ENCODE peak calls at places on chromosomes 5 and 9, in five cellular contexts. V is heart right ventricle; A is GM23248; I is adrenal gland; Z is CD8-positive, alpha-beta memory T cell. J is an unnamed sample. For H3K4me1, the result is how much of the 10 kb centered on the place peaks cover.

GRCh38 chr9:102779341-102779740 is 215.8 kb upstream of the CYLC2 start:
- DNase-seq in I (no peak), Z (no peak), A (no peak), V (no peak), J (no peak)

GRCh38 chr5:2710910-2711309 is 40.6 kb downstream of the IRX2 start:
- DNase-seq in V (no peak), I (no peak), Z (no peak), A (peak), J (no peak)

GRCh38 chr5:35309365-35310130 is 79.3 kb upstream of the PRLR start:
- DNase-seq in A (no peak), I (no peak), Z (no peak), V (no peak), J (no peak)

GRCh38 chr5:1998716-1999317 is 116.1 kb upstream of the IRX4 start:
- DNase-seq in I (no peak), V (no peak), A (no peak), Z (no peak), J (no peak)

GRCh38 chr5:53109041-53109435 is 519 bp downstream of the MOCS2 start:
- DNase-seq in V (no peak), A (peak), I (no peak), Z (no peak), J (peak)

GRCh38 chr5:120345947-120346346 is 118.2 kb upstream of the PRR16 start:
- DNase-seq in A (no peak), Z (no peak), I (no peak), V (no peak), J (no peak)

GRCh38 chr5:106401561-106401960 is 1269.2 kb downstream of the EFNA5 start:
- DNase-seq in V (no peak), Z (no peak), A (no peak), I (no peak), J (no peak)

GRCh38 chr5:151547364-151547763 is 43.8 kb downstream of the FAT2 start:
- DNase-seq in V (no peak), A (no peak), Z (no peak), I (no peak), J (no peak)

GRCh38 chr5:93378073-93378472 is 202.9 kb downstream of the NR2F1-AS1 start:
- DNase-seq in A (peak), I (no peak), Z (no peak), V (no peak), J (no peak)

GRCh38 chr9:82680179-82680935 is 382.6 kb downstream of the RASEF start:
- DNase-seq in I (no peak), V (no peak), A (no peak), Z (no peak), J (no peak)

GRCh38 chr9:82540175-82540574 is 522.8 kb downstream of the RASEF start:
- DNase-seq in V (no peak), Z (no peak), A (peak), I (no peak), J (no peak)

DNA sequence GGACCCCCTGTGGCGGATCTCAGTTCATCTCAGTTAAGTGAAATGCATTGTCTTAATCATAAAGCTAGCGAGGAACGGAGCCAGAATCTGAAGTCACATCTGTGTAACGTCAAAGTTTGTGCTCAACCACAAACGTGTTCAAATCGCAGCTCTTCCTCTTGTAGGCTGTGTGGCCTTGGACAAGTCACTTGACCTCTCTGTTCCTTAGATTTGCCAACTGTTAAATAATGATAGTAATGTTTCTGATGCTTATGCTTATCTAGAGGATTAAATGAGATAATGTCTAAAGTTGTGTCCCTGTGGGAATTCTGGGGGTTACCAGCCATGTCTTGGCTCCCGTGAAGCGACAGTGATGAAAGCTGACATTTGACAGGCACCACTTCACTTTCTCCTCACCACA is 69.2 kb upstream of the NEURL1B start:
- DNase-seq in A (no peak), I (no peak), Z (no peak), V (no peak), J (no peak)
- H3K4me1 ChIP-seq in A (under half), I (under half), Z (under half), V (under half), J (under half)

DNA sequence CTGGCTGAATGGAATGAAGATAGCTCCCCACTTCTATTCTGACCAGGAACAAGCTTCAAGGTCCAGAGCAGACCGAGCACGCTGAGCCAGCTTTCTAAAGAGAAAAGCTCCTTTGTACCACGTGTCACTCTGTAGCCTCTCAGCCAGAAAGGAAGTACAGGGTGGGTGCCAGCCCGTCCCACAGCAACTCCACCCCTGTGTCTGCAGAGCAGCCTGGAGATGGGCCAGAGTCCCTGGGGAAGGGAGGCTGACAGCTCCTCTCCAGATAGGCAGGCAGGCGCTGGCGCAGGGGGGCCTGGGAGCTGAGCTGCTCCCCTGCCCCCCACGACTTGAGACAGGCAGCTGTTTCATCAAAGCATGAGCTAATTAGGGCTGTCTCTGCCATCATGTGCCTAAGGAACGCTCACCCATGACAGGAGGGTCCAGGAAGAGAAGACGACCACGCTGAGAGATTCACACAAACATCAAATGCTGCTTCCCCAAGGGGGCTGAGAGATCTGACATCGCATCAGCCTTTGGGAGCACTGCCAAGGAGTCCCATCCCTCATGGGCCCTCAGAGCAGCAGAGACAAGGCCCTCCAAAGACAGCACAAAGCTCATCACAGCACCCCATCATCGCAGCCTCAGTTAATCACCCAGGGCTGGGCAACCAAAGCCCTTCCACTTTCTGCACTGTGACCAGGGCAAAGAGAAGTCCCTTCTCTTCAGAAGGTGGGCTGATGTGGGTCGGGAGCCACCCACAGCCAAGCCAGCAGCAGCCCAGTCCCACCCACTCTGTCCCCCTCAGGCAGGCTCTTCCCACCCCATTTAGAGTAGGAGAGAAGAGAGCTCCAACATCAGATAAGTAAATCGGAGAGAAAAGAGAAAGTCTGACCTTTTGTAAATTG is 78.5 kb upstream of the LRRTM2 start:
- DNase-seq in A (peak), Z (no peak), I (peak), V (peak), J (peak)
- H3K4me1 ChIP-seq in A (under half), Z (under half), I (under half), V (half or more), J (under half)

GRCh38 chr5:169970334-169970733 is 10.0 kb downstream of the INSYN2B start:
- DNase-seq in A (peak), Z (no peak), V (no peak), I (no peak), J (no peak)

GRCh38 chr5:169971780-169972179 is 8.5 kb downstream of the INSYN2B start:
- DNase-seq in A (peak), I (no peak), V (no peak), Z (no peak), J (no peak)

GRCh38 chr5:169974121-169974770 is 6.0 kb downstream of the INSYN2B start:
- DNase-seq in I (no peak), A (no peak), V (no peak), Z (no peak), J (no peak)

DNA sequence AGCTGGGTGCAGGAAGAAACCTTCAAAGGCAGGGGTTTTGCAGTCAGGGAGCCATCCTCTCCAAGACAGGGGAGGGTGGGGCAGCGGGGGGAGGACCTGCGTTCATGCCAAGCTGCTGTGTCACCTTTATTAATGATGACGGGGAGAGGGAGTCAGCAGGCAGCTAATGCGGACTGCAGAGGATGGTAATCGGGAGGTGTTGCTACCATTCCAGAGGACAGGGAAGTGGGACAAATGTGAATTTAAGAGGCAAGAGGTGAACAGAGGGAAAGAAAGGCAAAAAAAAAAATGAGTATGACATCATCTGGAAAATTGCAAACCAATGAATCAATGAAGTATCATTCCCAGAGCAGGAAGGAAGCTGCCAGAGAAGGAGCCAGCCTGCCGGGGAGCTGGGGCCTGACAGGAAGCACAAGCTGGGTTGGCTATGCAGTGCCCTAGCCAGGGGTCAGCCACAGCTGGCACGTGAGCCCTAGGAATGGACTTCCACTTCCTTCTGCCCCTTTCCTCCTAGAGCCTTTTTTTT is 9.3 kb downstream of the INSYN2B start:
- DNase-seq in V (no peak), Z (no peak), A (peak), I (peak), J (no peak)
- H3K4me1 ChIP-seq in V (under half), Z (under half), A (under half), I (under half), J (under half)

GRCh38 chr9:93218161-93218560 is 34.2 kb downstream of the WNK2 start:
- DNase-seq in A (no peak), Z (no peak), V (peak), I (no peak), J (no peak)

GRCh38 chr9:93219692-93220091 is 35.8 kb downstream of the WNK2 start:
- DNase-seq in A (no peak), I (no peak), Z (no peak), V (no peak), J (no peak)

GRCh38 chr9:93220627-93221425 is 36.9 kb downstream of the WNK2 start:
- DNase-seq in A (no peak), Z (no peak), I (no peak), V (no peak), J (no peak)

GRCh38 chr9:93217706-93218105 is 33.8 kb downstream of the WNK2 start:
- DNase-seq in Z (no peak), V (no peak), A (no peak), I (no peak), J (no peak)

DNA sequence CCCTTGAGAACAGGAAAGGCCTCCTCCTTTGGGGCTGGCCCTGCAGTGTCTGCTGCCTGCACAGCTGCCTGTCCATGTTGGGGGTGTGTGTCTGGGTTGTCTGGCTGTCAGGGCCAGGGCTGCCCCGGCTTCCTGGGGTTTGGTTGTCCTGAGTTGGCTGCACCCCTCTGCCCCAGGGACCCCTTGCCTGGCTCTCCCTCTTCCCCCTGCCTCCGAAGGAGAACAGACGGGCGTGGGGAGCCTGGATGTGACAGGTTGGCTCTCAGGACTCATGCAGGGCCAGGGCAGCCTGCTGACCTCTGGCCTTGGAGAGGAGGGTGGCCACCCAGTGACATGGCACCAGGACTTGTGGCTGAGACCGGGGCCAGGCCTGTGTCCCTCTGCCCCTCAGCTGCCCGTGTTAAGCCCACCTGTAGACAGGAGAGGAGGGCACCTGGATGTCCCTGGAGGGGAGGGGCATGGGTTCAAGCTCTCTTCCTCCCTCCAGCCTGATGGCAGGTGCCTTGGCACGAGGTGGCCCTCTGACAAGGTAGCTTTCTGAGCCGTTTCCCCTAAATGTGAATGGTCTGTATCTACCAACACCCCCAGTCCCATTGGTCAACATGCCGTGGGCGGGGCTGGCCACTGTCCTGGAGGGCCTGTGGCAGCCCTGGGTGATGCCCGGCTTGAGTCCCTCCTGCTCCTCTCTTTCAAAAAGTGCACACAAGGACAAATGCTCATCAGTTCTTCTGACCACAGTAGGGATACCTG is 34.9 kb downstream of the WNK2 start:
- DNase-seq in Z (no peak), V (no peak), I (no peak), A (no peak), J (no peak)
- H3K4me1 ChIP-seq in Z (under half), V (half or more), I (under half), A (under half), J (under half)

DNA sequence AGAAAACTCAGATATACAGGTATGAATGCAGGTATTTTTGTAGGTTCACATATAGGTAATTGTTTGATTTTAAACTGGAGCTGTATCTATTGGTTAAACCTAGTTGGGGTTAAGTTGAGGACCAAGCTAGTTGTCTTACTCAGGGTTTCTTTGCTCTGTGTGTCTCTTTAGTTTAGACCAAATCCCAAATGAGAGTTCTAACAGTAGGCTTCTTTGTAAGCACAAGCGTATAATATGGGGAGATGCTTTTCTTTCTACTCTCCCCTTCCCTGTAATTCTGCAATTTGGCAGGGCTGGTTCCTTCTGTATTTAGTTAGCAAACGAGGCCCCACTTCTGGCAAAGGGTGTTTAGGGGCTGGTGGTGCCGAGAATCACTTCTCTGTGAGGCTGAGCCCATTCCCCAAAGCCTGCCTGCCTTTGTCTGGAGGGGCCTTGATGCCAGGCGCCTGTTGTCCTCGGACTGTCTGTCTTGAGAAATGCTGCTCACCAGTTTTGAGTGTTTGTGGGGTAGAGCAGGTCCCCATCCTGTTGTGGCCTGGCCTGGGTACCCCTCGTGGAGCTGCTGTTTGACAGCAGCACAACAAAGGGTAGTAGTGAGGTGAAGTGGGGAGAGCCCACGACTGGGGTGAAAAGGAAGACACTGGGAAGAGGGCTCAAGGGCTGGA is 259.3 kb downstream of the FANCC start:
- DNase-seq in A (no peak), V (no peak), Z (no peak), I (no peak), J (no peak)
- H3K4me1 ChIP-seq in A (half or more), V (half or more), Z (under half), I (under half), J (under half)

DNA sequence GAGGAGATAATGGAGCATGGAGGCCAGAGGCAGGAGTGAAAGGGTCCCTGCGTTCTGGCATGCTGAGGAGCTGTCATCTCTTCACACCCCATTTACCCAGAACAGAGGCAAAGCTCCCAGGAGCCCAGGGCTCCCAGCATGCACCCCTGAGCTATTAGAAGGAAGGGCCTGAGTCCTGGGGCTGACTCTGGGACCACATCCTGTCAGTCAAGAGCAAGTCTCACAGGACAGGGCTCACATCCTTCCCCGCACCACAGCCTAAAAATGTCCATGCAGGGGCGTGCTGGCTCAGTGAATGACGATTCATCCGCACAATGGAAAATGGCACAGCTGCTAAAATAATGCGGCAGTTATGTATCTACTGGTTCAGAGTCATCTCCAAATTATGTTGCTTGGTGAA is 31.4 kb downstream of the CAMK2A start:
- DNase-seq in I (no peak), A (no peak), Z (no peak), V (peak), J (no peak)
- H3K4me1 ChIP-seq in I (under half), A (under half), Z (under half), V (under half), J (under half)

GRCh38 chr5:14267166-14267838 is 124.2 kb downstream of the TRIO start:
- DNase-seq in V (no peak), I (no peak), Z (no peak), A (no peak), J (no peak)

GRCh38 chr5:14265574-14265973 is 122.4 kb downstream of the TRIO start:
- DNase-seq in A (peak), I (no peak), V (no peak), Z (no peak), J (no peak)

GRCh38 chr5:14266686-14267085 is 123.5 kb downstream of the TRIO start:
- DNase-seq in Z (no peak), V (no peak), A (peak), I (no peak), J (no peak)

GRCh38 chr5:14264605-14265316 is 121.6 kb downstream of the TRIO start:
- DNase-seq in I (peak), Z (peak), A (peak), V (peak), J (peak)

GRCh38 chr5:14266171-14266570 is 123.0 kb downstream of the TRIO start:
- DNase-seq in I (no peak), V (no peak), Z (no peak), A (peak), J (no peak)
- H3K4me1 ChIP-seq in I (under half), V (half or more), Z (under half), A (half or more), J (half or more)

DNA sequence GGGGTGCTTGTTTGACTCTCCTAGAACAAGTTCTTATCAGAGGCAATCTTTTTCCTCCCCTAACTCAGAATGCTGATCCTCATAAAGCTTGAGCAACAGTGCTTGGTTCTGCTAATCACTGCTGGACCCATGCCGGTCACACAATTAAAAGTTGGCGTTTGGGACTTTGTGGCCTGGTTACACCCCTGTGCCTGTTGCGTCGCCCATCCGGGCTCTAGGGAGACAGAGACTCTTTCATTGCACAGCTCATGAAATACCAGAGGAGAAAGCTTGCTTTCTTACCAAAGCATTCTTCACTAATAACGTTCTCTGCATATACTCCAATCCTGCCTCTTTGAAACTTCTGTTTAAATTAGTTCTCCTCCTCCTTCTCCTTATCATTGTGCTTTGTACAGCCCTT is 301.1 kb downstream of the NR3C1 start:
- DNase-seq in I (no peak), Z (no peak), A (peak), V (no peak), J (no peak)
- H3K4me1 ChIP-seq in I (under half), Z (under half), A (under half), V (under half), J (under half)

GRCh38 chr9:129613520-129614175 is 7.3 kb downstream of the C9orf50 start:
- DNase-seq in V (no peak), Z (no peak), I (no peak), A (no peak), J (no peak)
- H3K4me1 ChIP-seq in V (under half), Z (under half), I (under half), A (under half), J (under half)